ENCODE peak calls at places on chromosomes 11 and 22, in four cellular contexts. R is K562, W is H1, M is HCT116. F is an unnamed sample.

GRCh38 chr11:60918941-60919275 is 5.0 kb downstream of the TMEM109 start:
- DNase-seq in R (no peak), W (no peak), M (no peak), F (no peak)

GRCh38 chr11:1197886-1198765 is 24.7 kb upstream of the MUC5B start:
- DNase-seq in R (no peak), W (no peak), M (no peak), F (no peak)

GRCh38 chr11:34331329-34331728 is 26.5 kb downstream of the ABTB2 start:
- DNase-seq in R (no peak), W (no peak), M (no peak), F (no peak)

GRCh38 chr11:65260302-65260701 is 1.5 kb upstream of the POLA2 start:
- DNase-seq in R (no peak), W (no peak), M (no peak), F (no peak)

GRCh38 chr11:105861225-105861624 is 160.8 kb downstream of the MSANTD4 start:
- DNase-seq in R (no peak), W (no peak), M (no peak), F (no peak)

GRCh38 chr11:78391424-78391823 is 26.2 kb downstream of the GAB2 start:
- DNase-seq in R (no peak), W (no peak), M (no peak), F (no peak)

GRCh38 chr11:79152511-79152910 is 288.3 kb downstream of the TENM4 start:
- DNase-seq in R (no peak), W (no peak), M (no peak), F (no peak)

GRCh38 chr11:44468338-44468988 is 97.0 kb upstream of the CD82 start:
- DNase-seq in R (no peak), W (no peak), M (no peak), F (no peak)

GRCh38 chr22:20183823-20184222 is 33.0 kb upstream of the CCDC188 start:
- DNase-seq in R (no peak), W (no peak), M (no peak), F (no peak)

GRCh38 chr11:125128450-125128849 is 17.0 kb upstream of the TMEM218 start:
- DNase-seq in R (no peak), W (no peak), M (no peak), F (no peak)

GRCh38 chr11:112526699-112527410 is 266.2 kb upstream of the PLET1 start:
- DNase-seq in R (no peak), W (no peak), M (no peak), F (no peak)

GRCh38 chr11:44146931-44147330 is 51.5 kb downstream of the EXT2 start:
- DNase-seq in R (no peak), W (no peak), M (no peak), F (no peak)

GRCh38 chr22:39308614-39309363 is 10.6 kb downstream of the RPL3 start:
- DNase-seq in R (peak), W (no peak), M (peak), F (no peak)

GRCh38 chr11:100719809-100720221 is 32.7 kb downstream of the ARHGAP42 start:
- DNase-seq in R (peak), W (no peak), M (peak), F (peak)

GRCh38 chr11:28461846-28462245 is 353.7 kb downstream of the METTL15 start:
- DNase-seq in R (no peak), W (no peak), M (no peak), F (no peak)

GRCh38 chr11:44623321-44623715 is 57.9 kb downstream of the CD82 start:
- DNase-seq in R (no peak), W (no peak), M (no peak), F (no peak)

GRCh38 chr22:35749808-35750207 is 32.1 kb downstream of the APOL5 start:
- DNase-seq in R (no peak), W (no peak), M (no peak), F (no peak)

GRCh38 chr22:29302681-29303465 is 3.6 kb upstream of the GAS2L1 start:
- DNase-seq in R (no peak), W (peak), M (no peak), F (no peak)

GRCh38 chr11:1218256-1218787 is 4.5 kb upstream of the MUC5B start:
- DNase-seq in R (no peak), W (peak), M (no peak), F (no peak)

GRCh38 chr11:73141031-73141308 is 1.1 kb downstream of the FCHSD2 start:
- DNase-seq in R (peak), W (no peak), M (no peak), F (no peak)

GRCh38 chr11:11985016-11985715 is 23.3 kb downstream of the DKK3 start:
- DNase-seq in R (no peak), W (no peak), M (no peak), F (no peak)

GRCh38 chr11:84922212-84922805 is 704.8 kb downstream of the DLG2 start:
- DNase-seq in R (no peak), W (no peak), M (no peak), F (no peak)

GRCh38 chr11:66919938-66920337 is 38.2 kb downstream of the PC start:
- DNase-seq in R (no peak), W (no peak), M (no peak), F (no peak)

GRCh38 chr11:91104237-91104636 is 881.4 kb upstream of the CHORDC1 start:
- DNase-seq in R (no peak), W (no peak), M (no peak), F (no peak)

GRCh38 chr11:126476977-126477376 is 121.5 kb downstream of the ST3GAL4 start:
- DNase-seq in R (no peak), W (no peak), M (no peak), F (no peak)

GRCh38 chr11:87215236-87215635 is 177.5 kb downstream of the TMEM135 start:
- DNase-seq in R (peak), W (no peak), M (no peak), F (no peak)

GRCh38 chr11:19311306-19312030 is 70.7 kb upstream of the E2F8 start:
- DNase-seq in R (peak), W (peak), M (peak), F (peak)

GRCh38 chr11:75867778-75868374 is 52.9 kb downstream of the UVRAG start:
- DNase-seq in R (peak), W (no peak), M (peak), F (peak)

GRCh38 chr22:38732251-38732815 is 23.5 kb downstream of the SUN2 start:
- DNase-seq in R (no peak), W (no peak), M (no peak), F (no peak)

GRCh38 chr11:47351159-47352126 is 1.1 kb downstream of the MYBPC3 start:
- DNase-seq in R (no peak), W (no peak), M (no peak), F (no peak)

GRCh38 chr11:12803086-12803826 is 129.0 kb downstream of the TEAD1 start:
- DNase-seq in R (no peak), W (no peak), M (no peak), F (no peak)

GRCh38 chr11:20488352-20488751 is 100.8 kb downstream of the PRMT3 start:
- DNase-seq in R (peak), W (no peak), M (no peak), F (no peak)

GRCh38 chr11:8384199-8384821 is 120.6 kb upstream of the LMO1 start:
- DNase-seq in R (peak), W (no peak), M (no peak), F (no peak)

GRCh38 chr11:30239025-30239424 is 8.2 kb downstream of the FSHB start:
- DNase-seq in R (no peak), W (no peak), M (no peak), F (no peak)

GRCh38 chr22:48309115-48309705 is 1518.5 kb downstream of the BRD1 start:
- DNase-seq in R (no peak), W (no peak), M (no peak), F (no peak)

GRCh38 chr11:46304605-46305004 is 27.1 kb downstream of the CREB3L1 start:
- DNase-seq in R (no peak), W (no peak), M (no peak), F (no peak)
- H3K4me3 ChIP-seq in R (no peak), W (no peak), M (no peak), F (no peak)

GRCh38 chr11:96173424-96173823 is 169.6 kb downstream of the MAML2 start:
- DNase-seq in R (no peak), W (no peak), M (no peak), F (no peak)

GRCh38 chr11:96167233-96167632 is 175.8 kb downstream of the MAML2 start:
- DNase-seq in R (no peak), W (no peak), M (no peak), F (no peak)

GRCh38 chr11:96167787-96168186 is 175.2 kb downstream of the MAML2 start:
- DNase-seq in R (no peak), W (no peak), M (no peak), F (no peak)

GRCh38 chr11:96168623-96169022 is 174.4 kb downstream of the MAML2 start:
- DNase-seq in R (no peak), W (no peak), M (no peak), F (no peak)

DNA sequence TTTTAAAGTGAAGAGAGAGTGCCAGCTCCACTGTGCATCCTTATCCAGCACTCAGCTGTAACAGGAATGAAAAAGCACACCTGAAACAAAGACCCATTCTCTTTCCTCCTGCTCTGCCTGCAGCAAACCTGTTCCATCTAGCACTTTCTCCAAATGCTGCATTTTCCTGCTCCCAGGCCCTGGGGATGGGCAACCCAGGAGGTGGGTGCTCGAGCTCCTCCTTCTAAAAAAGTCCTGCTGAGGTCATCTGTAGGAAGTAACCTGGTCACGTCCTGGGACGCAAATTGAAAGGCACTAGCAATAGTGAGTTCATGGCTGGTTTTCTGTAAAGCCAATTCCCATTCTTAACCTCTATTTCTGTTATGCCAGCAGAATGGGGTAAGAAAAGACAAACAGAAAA is 173.7 kb downstream of the MAML2 start:
- DNase-seq in R (no peak), W (no peak), M (no peak), F (no peak)
- TF ChIP-seq YY1 in R (no peak), W (no peak), M (no peak), F (no peak)

GRCh38 chr22:50308597-50308935 is 1.1 kb upstream of the PLXNB2 start:
- DNase-seq in R (peak), W (no peak), M (no peak), F (no peak)
- TF ChIP-seq ZNF274 in R (no peak), W (no peak), M (no peak), F (no peak)

GRCh38 chr11:86192858-86193257 is 51.7 kb upstream of the EED start:
- DNase-seq in R (no peak), W (no peak), M (no peak), F (no peak)
- H3K4me3 ChIP-seq in R (no peak), W (no peak), M (peak), F (no peak)

GRCh38 chr11:70176940-70177689 is 26.0 kb upstream of the FADD start:
- DNase-seq in R (peak), W (peak), M (peak), F (peak)
- TF ChIP-seq YY1 in R (peak), W (peak), M (peak), F (peak)

GRCh38 chr11:3849297-3849874 is 6.1 kb upstream of the STIM1 start:
- DNase-seq in R (peak), W (no peak), M (no peak), F (no peak)
- TF ChIP-seq ZNF274 in R (no peak), W (no peak), M (no peak), F (no peak)

DNA sequence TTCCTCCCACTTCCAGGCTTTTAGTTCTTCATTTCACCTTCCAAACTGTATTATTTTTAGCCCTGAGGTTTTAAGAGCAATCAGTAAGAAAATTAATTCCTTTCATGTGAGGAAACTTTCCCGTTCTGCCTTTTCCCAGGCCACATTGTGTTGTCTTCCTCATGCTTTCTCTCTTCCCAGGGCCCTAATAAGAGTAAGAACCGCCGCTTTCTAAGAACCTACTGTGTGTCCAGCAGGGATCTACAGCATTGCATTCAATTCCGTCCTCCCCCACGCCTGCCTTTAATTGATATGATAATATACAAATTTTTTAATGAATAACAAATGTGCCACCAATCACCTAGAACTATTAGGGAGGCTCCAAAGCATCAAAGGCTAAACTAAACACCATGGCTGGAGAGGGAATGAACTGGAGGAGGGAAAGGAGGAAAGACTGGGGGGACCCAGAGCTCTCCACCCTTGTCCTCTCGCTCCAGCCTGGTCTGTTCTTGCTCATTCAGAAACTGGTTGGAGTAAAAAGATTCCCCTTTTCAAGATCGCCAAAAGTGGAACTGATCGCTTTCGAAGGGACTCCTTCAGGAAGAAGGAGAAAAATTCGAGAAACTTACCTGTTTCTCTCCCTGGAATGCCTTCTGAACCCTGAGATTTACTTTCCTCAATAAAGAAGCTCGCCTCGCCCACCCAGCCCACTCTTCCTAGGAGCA is 46.8 kb downstream of the OR4D9 start:
- DNase-seq in R (no peak), W (no peak), M (no peak), F (no peak)
- H3K4me3 ChIP-seq in R (peak), W (peak), M (no peak), F (peak)

GRCh38 chr11:108559904-108560303 is 33.7 kb downstream of the EXPH5 start:
- DNase-seq in R (no peak), W (no peak), M (no peak), F (no peak)
- TF ChIP-seq YY1 in R (no peak), W (no peak), M (no peak), F (no peak)

F was measured in NT2/D1.